ENCODE peak calls at places on chromosomes 4 and X, in nine cellular contexts. J is hepatic stellate cell, D is Ammon's horn, N is hypothalamus, L is NB4, B is heart left ventricle, S is adrenal gland, I is NCI-H226, H is left ventricle myocardium inferior. C is an unnamed sample.

GRCh38 chrX:106680716-106681115 is 45.8 kb upstream of the RNF128 start:
- DNase-seq in J (no peak), D (no peak), N (no peak), L (no peak), B (no peak), S (no peak), I (no peak), H (no peak), C (no peak)

GRCh38 chr4:142645478-142646108 is 200.5 kb downstream of the INPP4B start:
- DNase-seq in J (no peak), D (peak), N (no peak), L (peak), B (peak), S (no peak), I (no peak), H (no peak), C (no peak)

GRCh38 chr4:89753601-89754066 is 83.3 kb downstream of the SNCA start:
- DNase-seq in J (peak), D (peak), N (no peak), L (no peak), B (no peak), S (no peak), I (peak), H (no peak), C (no peak)

GRCh38 chr4:167629272-167629671 is 395.0 kb upstream of the SPOCK3 start:
- DNase-seq in J (no peak), D (no peak), N (no peak), L (no peak), B (no peak), S (no peak), I (no peak), H (no peak), C (no peak)

GRCh38 chr4:53906786-53907185 is 157.6 kb downstream of the CHIC2 start:
- DNase-seq in J (no peak), D (no peak), N (no peak), L (no peak), B (no peak), S (no peak), I (no peak), H (no peak), C (no peak)

GRCh38 chrX:15299945-15300851 is 15.2 kb downstream of the ASB11 start:
- DNase-seq in J (peak), D (peak), N (no peak), L (peak), B (no peak), S (no peak), I (no peak), H (no peak), C (no peak)

GRCh38 chr4:145207934-145208333 is 27.5 kb upstream of the OTUD4 start:
- DNase-seq in J (no peak), D (no peak), N (no peak), L (peak), B (no peak), S (peak), I (peak), H (no peak), C (no peak)

GRCh38 chr4:56229947-56230346 is 157.3 kb downstream of the AASDH start:
- DNase-seq in J (no peak), D (no peak), N (no peak), L (peak), B (no peak), S (no peak), I (no peak), H (no peak), C (no peak)

GRCh38 chr4:174036111-174036510 is 247.4 kb downstream of the FBXO8 start:
- DNase-seq in J (peak), D (no peak), N (no peak), L (no peak), B (no peak), S (no peak), I (peak), H (no peak), C (no peak)

GRCh38 chrX:95076449-95076848 is 1402.4 kb downstream of the FAM133A start:
- DNase-seq in J (no peak), D (no peak), N (no peak), L (peak), B (no peak), S (no peak), I (no peak), H (no peak), C (no peak)

GRCh38 chrX:29453333-29453732 is 762.0 kb upstream of the MAGEB2 start:
- DNase-seq in J (no peak), D (no peak), N (no peak), L (no peak), B (no peak), S (no peak), I (no peak), H (no peak), C (no peak)

GRCh38 chr4:55768291-55768690 is 51.3 kb upstream of the EXOC1L start:
- DNase-seq in J (peak), D (no peak), N (no peak), L (no peak), B (no peak), S (no peak), I (peak), H (no peak), C (peak)

GRCh38 chrX:87299563-87300160 is 217.9 kb upstream of the KLHL4 start:
- DNase-seq in J (no peak), D (peak), N (no peak), L (peak), B (no peak), S (no peak), I (no peak), H (no peak), C (no peak)

GRCh38 chr4:54165011-54165410 is 64.1 kb upstream of the PDGFRA start:
- DNase-seq in J (peak), D (no peak), N (no peak), L (no peak), B (no peak), S (no peak), I (peak), H (no peak), C (no peak)

GRCh38 chrX:132169554-132169953 is 41.7 kb upstream of the FRMD7 start:
- DNase-seq in J (no peak), D (no peak), N (no peak), L (no peak), B (no peak), S (no peak), I (no peak), H (no peak), C (no peak)

GRCh38 chrX:86023806-86024205 is 23.6 kb downstream of the CHM start:
- DNase-seq in J (no peak), D (no peak), N (no peak), L (peak), B (no peak), S (no peak), I (no peak), H (no peak), C (no peak)

GRCh38 chr4:15682340-15682725 is 706 bp downstream of the FAM200B start:
- DNase-seq in J (no peak), D (no peak), N (no peak), L (peak), B (no peak), S (no peak), I (no peak), H (no peak), C (no peak)

GRCh38 chr4:167025651-167026050 is 208.6 kb downstream of the SPOCK3 start:
- DNase-seq in J (no peak), D (no peak), N (no peak), L (no peak), B (no peak), S (no peak), I (no peak), H (no peak), C (no peak)

GRCh38 chrX:120485562-120486520 is 16.7 kb upstream of the LAMP2 start:
- DNase-seq in J (peak), D (peak), N (peak), L (peak), B (peak), S (peak), I (peak), H (peak), C (peak)

GRCh38 chr4:94665500-94666398 is 92.0 kb upstream of the BMPR1B start:
- DNase-seq in J (no peak), D (no peak), N (no peak), L (no peak), B (no peak), S (no peak), I (no peak), H (no peak), C (no peak)

C was measured in body of pancreas.